ENCODE peak calls at places on chromosomes 1 and 21, in nine cellular contexts. One of them, this sample, is unnamed. For H3K36me3 and H3K27me3, the result is how much of the 10 kb centered on the place peaks cover.

GRCh38 chr1:24926596-24927249 is 3.4 kb downstream of the RUNX3 start:
- DNase-seq in HCT116: no peak
- DNase-seq in IMR-90: no peak
- DNase-seq in astrocyte: no peak
- DNase-seq in SK-N-SH: no peak
- DNase-seq in Karpas-422: peak
- DNase-seq in PC-3: no peak
- DNase-seq in neuronal stem cell: peak
- DNase-seq in adipocyte: peak
- DNase-seq in this sample: no peak

GRCh38 chr1:206826409-206826808 is 39.0 kb upstream of the IL20 start:
- DNase-seq in HCT116: no peak
- DNase-seq in IMR-90: no peak
- DNase-seq in astrocyte: no peak
- DNase-seq in SK-N-SH: no peak
- DNase-seq in Karpas-422: no peak
- DNase-seq in PC-3: no peak
- DNase-seq in neuronal stem cell: no peak
- DNase-seq in adipocyte: peak
- DNase-seq in this sample: peak

GRCh38 chr1:147247656-147248238 is 5.3 kb downstream of the CHD1L start:
- DNase-seq in HCT116: no peak
- DNase-seq in IMR-90: no peak
- DNase-seq in astrocyte: peak
- DNase-seq in SK-N-SH: no peak
- DNase-seq in Karpas-422: no peak
- DNase-seq in PC-3: no peak
- DNase-seq in neuronal stem cell: no peak
- DNase-seq in adipocyte: no peak
- DNase-seq in this sample: peak

GRCh38 chr1:198232407-198232806 is 75.6 kb downstream of the NEK7 start:
- DNase-seq in HCT116: no peak
- DNase-seq in IMR-90: peak
- DNase-seq in astrocyte: peak
- DNase-seq in SK-N-SH: no peak
- DNase-seq in Karpas-422: no peak
- DNase-seq in PC-3: no peak
- DNase-seq in neuronal stem cell: no peak
- DNase-seq in adipocyte: no peak
- DNase-seq in this sample: peak

GRCh38 chr1:199981584-199981983 is 45.9 kb upstream of the NR5A2 start:
- DNase-seq in HCT116: no peak
- DNase-seq in IMR-90: no peak
- DNase-seq in astrocyte: no peak
- DNase-seq in SK-N-SH: no peak
- DNase-seq in Karpas-422: no peak
- DNase-seq in PC-3: no peak
- DNase-seq in neuronal stem cell: no peak
- DNase-seq in adipocyte: no peak
- DNase-seq in this sample: no peak

GRCh38 chr1:98903261-98903660 is 101.4 kb downstream of the PLPPR5 start:
- DNase-seq in HCT116: no peak
- DNase-seq in IMR-90: peak
- DNase-seq in astrocyte: peak
- DNase-seq in SK-N-SH: no peak
- DNase-seq in Karpas-422: no peak
- DNase-seq in PC-3: peak
- DNase-seq in neuronal stem cell: no peak
- DNase-seq in adipocyte: peak
- DNase-seq in this sample: peak

GRCh38 chr1:174971902-174972301 is 27.8 kb upstream of the CACYBP start:
- DNase-seq in HCT116: no peak
- DNase-seq in IMR-90: no peak
- DNase-seq in astrocyte: no peak
- DNase-seq in SK-N-SH: no peak
- DNase-seq in Karpas-422: no peak
- DNase-seq in PC-3: peak
- DNase-seq in neuronal stem cell: no peak
- DNase-seq in adipocyte: no peak
- DNase-seq in this sample: no peak

GRCh38 chr1:54837002-54837853 is 36.1 kb upstream of the TTC22 start:
- DNase-seq in HCT116: no peak
- DNase-seq in IMR-90: no peak
- DNase-seq in astrocyte: no peak
- DNase-seq in SK-N-SH: no peak
- DNase-seq in Karpas-422: no peak
- DNase-seq in PC-3: no peak
- DNase-seq in neuronal stem cell: no peak
- DNase-seq in adipocyte: no peak
- DNase-seq in this sample: no peak

GRCh38 chr1:12621346-12622320 is 3.6 kb upstream of the DHRS3 start:
- DNase-seq in HCT116: no peak
- DNase-seq in IMR-90: no peak
- DNase-seq in astrocyte: peak
- DNase-seq in SK-N-SH: no peak
- DNase-seq in Karpas-422: no peak
- DNase-seq in PC-3: no peak
- DNase-seq in neuronal stem cell: no peak
- DNase-seq in adipocyte: no peak
- DNase-seq in this sample: peak

GRCh38 chr1:202938287-202938925 is 11.4 kb upstream of the KLHL12 start:
- DNase-seq in HCT116: no peak
- DNase-seq in IMR-90: no peak
- DNase-seq in astrocyte: no peak
- DNase-seq in SK-N-SH: no peak
- DNase-seq in Karpas-422: no peak
- DNase-seq in PC-3: no peak
- DNase-seq in neuronal stem cell: no peak
- DNase-seq in adipocyte: no peak
- DNase-seq in this sample: no peak

GRCh38 chr1:2611034-2611501 is 21.7 kb downstream of the MMEL1 start:
- DNase-seq in HCT116: peak
- DNase-seq in IMR-90: no peak
- DNase-seq in astrocyte: no peak
- DNase-seq in SK-N-SH: peak
- DNase-seq in Karpas-422: peak
- DNase-seq in PC-3: peak
- DNase-seq in neuronal stem cell: peak
- DNase-seq in adipocyte: peak
- DNase-seq in this sample: peak

GRCh38 chr1:35873243-35873642 is 9.8 kb upstream of the AGO1 start:
- DNase-seq in HCT116: no peak
- DNase-seq in IMR-90: no peak
- DNase-seq in astrocyte: no peak
- DNase-seq in SK-N-SH: no peak
- DNase-seq in Karpas-422: no peak
- DNase-seq in PC-3: no peak
- DNase-seq in neuronal stem cell: no peak
- DNase-seq in adipocyte: no peak
- DNase-seq in this sample: no peak

GRCh38 chr1:153217744-153218416 is 496 bp downstream of the PRR9 start:
- DNase-seq in HCT116: no peak
- DNase-seq in IMR-90: no peak
- DNase-seq in astrocyte: no peak
- DNase-seq in SK-N-SH: no peak
- DNase-seq in Karpas-422: no peak
- DNase-seq in PC-3: no peak
- DNase-seq in neuronal stem cell: no peak
- DNase-seq in adipocyte: no peak
- DNase-seq in this sample: no peak

GRCh38 chr1:236354330-236355147 is 39.5 kb upstream of the EDARADD start:
- DNase-seq in HCT116: no peak
- DNase-seq in IMR-90: no peak
- DNase-seq in astrocyte: peak
- DNase-seq in SK-N-SH: no peak
- DNase-seq in Karpas-422: no peak
- DNase-seq in PC-3: no peak
- DNase-seq in neuronal stem cell: no peak
- DNase-seq in adipocyte: peak
- DNase-seq in this sample: peak

GRCh38 chr1:18705811-18706210 is 75.2 kb downstream of the PAX7 start:
- DNase-seq in HCT116: no peak
- DNase-seq in IMR-90: no peak
- DNase-seq in astrocyte: no peak
- DNase-seq in SK-N-SH: no peak
- DNase-seq in Karpas-422: no peak
- DNase-seq in PC-3: no peak
- DNase-seq in neuronal stem cell: no peak
- DNase-seq in adipocyte: no peak
- DNase-seq in this sample: no peak

GRCh38 chr1:25621876-25622275 is 5.3 kb downstream of the MAN1C1 start:
- DNase-seq in HCT116: no peak
- DNase-seq in IMR-90: no peak
- DNase-seq in astrocyte: no peak
- DNase-seq in SK-N-SH: no peak
- DNase-seq in Karpas-422: no peak
- DNase-seq in PC-3: no peak
- DNase-seq in neuronal stem cell: no peak
- DNase-seq in adipocyte: no peak
- DNase-seq in this sample: no peak

GRCh38 chr1:160291248-160292220 is 6.6 kb upstream of the PEX19 start:
- DNase-seq in HCT116: peak
- DNase-seq in IMR-90: peak
- DNase-seq in astrocyte: peak
- DNase-seq in SK-N-SH: peak
- DNase-seq in Karpas-422: peak
- DNase-seq in PC-3: peak
- DNase-seq in neuronal stem cell: peak
- DNase-seq in adipocyte: peak
- DNase-seq in this sample: peak
- H3K9ac ChIP-seq in HCT116: no peak
- H3K9ac ChIP-seq in IMR-90: no peak
- H3K9ac ChIP-seq in astrocyte: no peak
- H3K9ac ChIP-seq in SK-N-SH: no peak
- H3K9ac ChIP-seq in Karpas-422: no peak
- H3K9ac ChIP-seq in PC-3: no peak
- H3K9ac ChIP-seq in neuronal stem cell: no peak
- H3K9ac ChIP-seq in adipocyte: peak
- H3K9ac ChIP-seq in this sample: no peak

GRCh38 chr1:210949039-210949438 is 184.9 kb downstream of the KCNH1 start:
- DNase-seq in HCT116: no peak
- DNase-seq in IMR-90: no peak
- DNase-seq in astrocyte: no peak
- DNase-seq in SK-N-SH: no peak
- DNase-seq in Karpas-422: no peak
- DNase-seq in PC-3: no peak
- DNase-seq in neuronal stem cell: no peak
- DNase-seq in adipocyte: peak
- DNase-seq in this sample: no peak

GRCh38 chr1:210951279-210951678 is 182.7 kb downstream of the KCNH1 start:
- DNase-seq in HCT116: no peak
- DNase-seq in IMR-90: no peak
- DNase-seq in astrocyte: no peak
- DNase-seq in SK-N-SH: no peak
- DNase-seq in Karpas-422: no peak
- DNase-seq in PC-3: no peak
- DNase-seq in neuronal stem cell: no peak
- DNase-seq in adipocyte: no peak
- DNase-seq in this sample: no peak

GRCh38 chr1:210944255-210944654 is 189.7 kb downstream of the KCNH1 start:
- DNase-seq in HCT116: no peak
- DNase-seq in IMR-90: no peak
- DNase-seq in astrocyte: no peak
- DNase-seq in SK-N-SH: peak
- DNase-seq in Karpas-422: no peak
- DNase-seq in PC-3: no peak
- DNase-seq in neuronal stem cell: no peak
- DNase-seq in adipocyte: no peak
- DNase-seq in this sample: no peak

GRCh38 chr1:210949489-210949888 is 184.5 kb downstream of the KCNH1 start:
- DNase-seq in HCT116: no peak
- DNase-seq in IMR-90: no peak
- DNase-seq in astrocyte: no peak
- DNase-seq in SK-N-SH: peak
- DNase-seq in Karpas-422: no peak
- DNase-seq in PC-3: no peak
- DNase-seq in neuronal stem cell: no peak
- DNase-seq in adipocyte: no peak
- DNase-seq in this sample: no peak
- H3K36me3 ChIP-seq in HCT116: under half
- H3K36me3 ChIP-seq in IMR-90: under half
- H3K36me3 ChIP-seq in astrocyte: under half
- H3K36me3 ChIP-seq in SK-N-SH: under half
- H3K36me3 ChIP-seq in Karpas-422: under half
- H3K36me3 ChIP-seq in PC-3: under half
- H3K36me3 ChIP-seq in neuronal stem cell: under half
- H3K36me3 ChIP-seq in adipocyte: under half
- H3K36me3 ChIP-seq in this sample: under half

GRCh38 chr1:63321061-63321787 is 1.1 kb upstream of the FOXD3 start:
- DNase-seq in HCT116: no peak
- DNase-seq in IMR-90: no peak
- DNase-seq in astrocyte: no peak
- DNase-seq in SK-N-SH: peak
- DNase-seq in Karpas-422: no peak
- DNase-seq in PC-3: no peak
- DNase-seq in neuronal stem cell: peak
- DNase-seq in adipocyte: no peak
- DNase-seq in this sample: no peak

GRCh38 chr1:63322944-63323865 is 838 bp downstream of the FOXD3 start:
- DNase-seq in HCT116: no peak
- DNase-seq in IMR-90: no peak
- DNase-seq in astrocyte: no peak
- DNase-seq in SK-N-SH: peak
- DNase-seq in Karpas-422: no peak
- DNase-seq in PC-3: no peak
- DNase-seq in neuronal stem cell: peak
- DNase-seq in adipocyte: no peak
- DNase-seq in this sample: peak

GRCh38 chr1:63321788-63322247 is 549 bp upstream of the FOXD3 start:
- DNase-seq in HCT116: no peak
- DNase-seq in IMR-90: no peak
- DNase-seq in astrocyte: no peak
- DNase-seq in SK-N-SH: no peak
- DNase-seq in Karpas-422: no peak
- DNase-seq in PC-3: peak
- DNase-seq in neuronal stem cell: peak
- DNase-seq in adipocyte: no peak
- DNase-seq in this sample: no peak

GRCh38 chr1:63323866-63324778 is 1.8 kb downstream of the FOXD3 start:
- DNase-seq in HCT116: no peak
- DNase-seq in IMR-90: no peak
- DNase-seq in astrocyte: no peak
- DNase-seq in SK-N-SH: peak
- DNase-seq in Karpas-422: no peak
- DNase-seq in PC-3: no peak
- DNase-seq in neuronal stem cell: peak
- DNase-seq in adipocyte: no peak
- DNase-seq in this sample: no peak

GRCh38 chr1:63322248-63322943 is at the start of gene FOXD3:
- DNase-seq in HCT116: peak
- DNase-seq in IMR-90: peak
- DNase-seq in astrocyte: no peak
- DNase-seq in SK-N-SH: peak
- DNase-seq in Karpas-422: no peak
- DNase-seq in PC-3: peak
- DNase-seq in neuronal stem cell: peak
- DNase-seq in adipocyte: peak
- DNase-seq in this sample: no peak
- H3K27me3 ChIP-seq in HCT116: under half
- H3K27me3 ChIP-seq in IMR-90: half or more
- H3K27me3 ChIP-seq in astrocyte: half or more
- H3K27me3 ChIP-seq in SK-N-SH: half or more
- H3K27me3 ChIP-seq in Karpas-422: under half
- H3K27me3 ChIP-seq in PC-3: under half
- H3K27me3 ChIP-seq in neuronal stem cell: half or more
- H3K27me3 ChIP-seq in adipocyte: half or more
- H3K27me3 ChIP-seq in this sample: half or more

GRCh38 chr21:44286716-44287632 is 1.3 kb downstream of the AIRE start:
- DNase-seq in HCT116: no peak
- DNase-seq in IMR-90: no peak
- DNase-seq in astrocyte: no peak
- DNase-seq in SK-N-SH: no peak
- DNase-seq in Karpas-422: no peak
- DNase-seq in PC-3: no peak
- DNase-seq in neuronal stem cell: no peak
- DNase-seq in adipocyte: no peak
- DNase-seq in this sample: no peak
- H3K9ac ChIP-seq in HCT116: no peak
- H3K9ac ChIP-seq in IMR-90: no peak
- H3K9ac ChIP-seq in astrocyte: no peak
- H3K9ac ChIP-seq in SK-N-SH: no peak
- H3K9ac ChIP-seq in Karpas-422: no peak
- H3K9ac ChIP-seq in PC-3: no peak
- H3K9ac ChIP-seq in neuronal stem cell: no peak
- H3K9ac ChIP-seq in adipocyte: no peak
- H3K9ac ChIP-seq in this sample: no peak